ENCODE peak calls at places on chromosomes 11 and 22, in nine cellular contexts. Y, V, S, Z, Q, F, K, G and U are unnamed samples.

GRCh38 chr22:36156119-36156514 is 4.4 kb downstream of the APOL3 start:
- DNase-seq in F (no peak), Y (no peak), S (no peak), Q (no peak), G (no peak), K (no peak), Z (no peak), V (no peak), U (no peak)

GRCh38 chr11:43861141-43861540 is 19.5 kb upstream of the ALKBH3 start:
- DNase-seq in F (no peak), V (no peak), Z (no peak), G (no peak), Y (no peak), S (no peak), Q (no peak), K (no peak), U (no peak)

GRCh38 chr22:49369726-49370717 is 457.7 kb downstream of the BRD1 start:
- DNase-seq in V (no peak), Q (no peak), F (peak; percentile 27), G (peak; percentile 39), S (no peak), Z (no peak), Y (no peak), K (no peak), U (no peak)

GRCh38 chr11:120105576-120105975 is 32.3 kb downstream of the TRIM29 start:
- DNase-seq in F (no peak), V (no peak), S (no peak), Q (peak; percentile 84), G (no peak), K (no peak), Z (no peak), Y (no peak), U (no peak)

GRCh38 chr22:29445508-29445907 is 7.1 kb downstream of the RFPL1 start:
- DNase-seq in V (no peak), K (no peak), F (no peak), Y (no peak), S (no peak), Q (no peak), Z (no peak), G (peak; percentile 21), U (no peak)

GRCh38 chr11:34105079-34105956 is at the start of gene NAT10:
- DNase-seq in F (peak; percentile 98), K (peak; percentile 97), S (peak; percentile 98), V (peak; percentile 88), Y (peak; percentile 97), G (peak; percentile 99), Q (peak; percentile 85), Z (peak; percentile 95), U (peak; percentile 96)

GRCh38 chr11:6647282-6647679 is 8.3 kb downstream of the DCHS1 start:
- DNase-seq in V (no peak), F (no peak), Y (no peak), G (no peak), K (peak; percentile 51), Q (peak; percentile 73), S (no peak), Z (no peak), U (no peak)

GRCh38 chr11:2426826-2427521 is 17.3 kb downstream of the TRPM5 start:
- DNase-seq in F (no peak), V (no peak), Y (no peak), S (no peak), Z (no peak), K (no peak), Q (no peak), G (no peak), U (no peak)

GRCh38 chr11:115256326-115257197 is 247.7 kb downstream of the CADM1 start:
- DNase-seq in K (peak; percentile 27), F (no peak), Y (peak; percentile 30), G (no peak), Q (peak; percentile 22), V (peak; percentile 68), S (no peak), Z (peak; percentile 49), U (no peak)

GRCh38 chr11:17719940-17720795 is 797 bp downstream of the MYOD1 start:
- DNase-seq in V (peak; percentile 18), G (no peak), K (peak; percentile 81), Q (peak; percentile 83), F (no peak), S (no peak), Y (no peak), Z (no peak), U (no peak)

GRCh38 chr11:4466168-4466891 is 16.1 kb upstream of the OR52K1 start:
- DNase-seq in G (no peak), Y (no peak), Q (no peak), K (peak; percentile 27), V (no peak), Z (no peak), F (no peak), S (no peak), U (no peak)

GRCh38 chr11:33476945-33477584 is 219.9 kb downstream of the HIPK3 start:
- DNase-seq in Q (no peak), Z (no peak), G (no peak), V (no peak), S (no peak), Y (no peak), F (no peak), K (no peak), U (no peak)

GRCh38 chr22:29154364-29155048 is 51.2 kb upstream of the EMID1 start:
- DNase-seq in Y (peak; percentile 42), F (peak; percentile 88), K (peak; percentile 89), S (peak; percentile 77), Q (peak; percentile 91), Z (peak; percentile 70), G (peak; percentile 85), V (peak; percentile 45), U (peak; percentile 40)

GRCh38 chr22:28111501-28111900 is 192.4 kb upstream of the PITPNB start:
- DNase-seq in Z (no peak), V (no peak), F (no peak), Q (no peak), Y (no peak), K (no peak), S (no peak), G (no peak), U (no peak)

GRCh38 chr22:24994070-24994763 is 41.7 kb downstream of the KIAA1671 start:
- DNase-seq in V (peak; percentile 67), G (no peak), Q (no peak), F (no peak), S (no peak), K (peak; percentile 74), Z (no peak), Y (no peak), U (no peak)

GRCh38 chr22:23520875-23521441 is 59.1 kb downstream of the IGLL1 start:
- DNase-seq in Y (no peak), Q (peak; percentile 70), G (no peak), S (no peak), V (no peak), Z (no peak), F (peak; percentile 74), K (peak; percentile 52), U (no peak)

GRCh38 chr11:25625094-25625493 is 706.8 kb upstream of the ANO3 start:
- DNase-seq in Q (no peak), Y (no peak), F (no peak), K (no peak), V (no peak), G (no peak), S (no peak), Z (no peak), U (no peak)

GRCh38 chr22:42901790-42902508 is 44.9 kb upstream of the ARFGAP3 start:
- DNase-seq in Q (no peak), S (no peak), F (no peak), Z (peak; percentile 36), G (no peak), Y (no peak), K (no peak), V (no peak), U (no peak)

GRCh38 chr22:43346521-43346929 is 3.4 kb upstream of the SCUBE1 start:
- DNase-seq in K (peak; percentile 90), V (peak; percentile 26), S (peak; percentile 73), Y (peak; percentile 59), G (peak; percentile 89), Q (peak; percentile 73), Z (peak; percentile 69), F (peak; percentile 75), U (peak; percentile 47)

GRCh38 chr11:118295834-118296454 is 8.6 kb upstream of the CD3E start:
- DNase-seq in K (peak; percentile 44), S (no peak), Z (no peak), Q (no peak), G (peak; percentile 76), F (no peak), V (no peak), Y (peak; percentile 52), U (no peak)

GRCh38 chr11:20045098-20045688 is 115.1 kb downstream of the DBX1 start:
- DNase-seq in K (no peak), Y (no peak), Z (no peak), S (no peak), Q (peak; percentile 68), G (no peak), F (no peak), V (no peak), U (no peak)

GRCh38 chr11:2783536-2784082 is 83.8 kb upstream of the KCNQ1OT1 start:
- DNase-seq in S (no peak), F (no peak), Z (no peak), G (no peak), Y (no peak), K (no peak), Q (no peak), V (no peak), U (no peak)